ENCODE peak calls at places on chromosome 2, in nine cellular contexts. One of them, this sample, is unnamed.

GRCh38 chr2:33419548-33420255 is 56.7 kb upstream of the RASGRP3 start:
- DNase-seq in EL: no peak
- DNase-seq in Panc1: no peak
- DNase-seq in retina: no peak
- DNase-seq in upper lobe of right lung: no peak
- DNase-seq in posterior cingulate gyrus: no peak
- DNase-seq in hepatocyte: no peak
- DNase-seq in cortex of kidney: no peak
- DNase-seq in stimulated activated CD8-positive, alpha-beta memory T cell treated with anti-CD3 and anti-CD28 coated beads, Interleukin-15, amount 100 ng/mL, for 1 hour: no peak
- DNase-seq in this sample: no peak

GRCh38 chr2:95034221-95034620 is 8.7 kb downstream of the MAL start:
- DNase-seq in EL: peak
- DNase-seq in Panc1: no peak
- DNase-seq in retina: no peak
- DNase-seq in upper lobe of right lung: no peak
- DNase-seq in posterior cingulate gyrus: peak
- DNase-seq in hepatocyte: no peak
- DNase-seq in cortex of kidney: no peak
- DNase-seq in stimulated activated CD8-positive, alpha-beta memory T cell treated with anti-CD3 and anti-CD28 coated beads, Interleukin-15, amount 100 ng/mL, for 1 hour: no peak
- DNase-seq in this sample: no peak

GRCh38 chr2:36462311-36462710 is 106.7 kb downstream of the CRIM1 start:
- DNase-seq in EL: no peak
- DNase-seq in Panc1: no peak
- DNase-seq in retina: no peak
- DNase-seq in upper lobe of right lung: no peak
- DNase-seq in posterior cingulate gyrus: no peak
- DNase-seq in hepatocyte: no peak
- DNase-seq in cortex of kidney: no peak
- DNase-seq in stimulated activated CD8-positive, alpha-beta memory T cell treated with anti-CD3 and anti-CD28 coated beads, Interleukin-15, amount 100 ng/mL, for 1 hour: no peak
- DNase-seq in this sample: no peak

GRCh38 chr2:168220971-168221819 is 26.2 kb downstream of the STK39 start:
- DNase-seq in EL: no peak
- DNase-seq in Panc1: no peak
- DNase-seq in retina: no peak
- DNase-seq in upper lobe of right lung: no peak
- DNase-seq in posterior cingulate gyrus: no peak
- DNase-seq in hepatocyte: no peak
- DNase-seq in cortex of kidney: no peak
- DNase-seq in stimulated activated CD8-positive, alpha-beta memory T cell treated with anti-CD3 and anti-CD28 coated beads, Interleukin-15, amount 100 ng/mL, for 1 hour: no peak
- DNase-seq in this sample: no peak

GRCh38 chr2:10668402-10669012 is 21.3 kb downstream of the NOL10 start:
- DNase-seq in EL: peak
- DNase-seq in Panc1: peak
- DNase-seq in retina: peak
- DNase-seq in upper lobe of right lung: no peak
- DNase-seq in posterior cingulate gyrus: no peak
- DNase-seq in hepatocyte: peak
- DNase-seq in cortex of kidney: no peak
- DNase-seq in stimulated activated CD8-positive, alpha-beta memory T cell treated with anti-CD3 and anti-CD28 coated beads, Interleukin-15, amount 100 ng/mL, for 1 hour: no peak
- DNase-seq in this sample: peak

GRCh38 chr2:143946436-143947385 is 573.2 kb downstream of the ZEB2 start:
- DNase-seq in EL: peak
- DNase-seq in Panc1: no peak
- DNase-seq in retina: no peak
- DNase-seq in upper lobe of right lung: no peak
- DNase-seq in posterior cingulate gyrus: peak
- DNase-seq in hepatocyte: no peak
- DNase-seq in cortex of kidney: no peak
- DNase-seq in stimulated activated CD8-positive, alpha-beta memory T cell treated with anti-CD3 and anti-CD28 coated beads, Interleukin-15, amount 100 ng/mL, for 1 hour: no peak
- DNase-seq in this sample: no peak

GRCh38 chr2:9194352-9194751 is 12.3 kb upstream of the ASAP2 start:
- DNase-seq in EL: no peak
- DNase-seq in Panc1: no peak
- DNase-seq in retina: no peak
- DNase-seq in upper lobe of right lung: no peak
- DNase-seq in posterior cingulate gyrus: no peak
- DNase-seq in hepatocyte: no peak
- DNase-seq in cortex of kidney: no peak
- DNase-seq in stimulated activated CD8-positive, alpha-beta memory T cell treated with anti-CD3 and anti-CD28 coated beads, Interleukin-15, amount 100 ng/mL, for 1 hour: no peak
- DNase-seq in this sample: no peak

GRCh38 chr2:233059547-233059796 is 670 bp upstream of the INPP5D start:
- DNase-seq in EL: no peak
- DNase-seq in Panc1: no peak
- DNase-seq in retina: no peak
- DNase-seq in upper lobe of right lung: no peak
- DNase-seq in posterior cingulate gyrus: no peak
- DNase-seq in hepatocyte: no peak
- DNase-seq in cortex of kidney: no peak
- DNase-seq in stimulated activated CD8-positive, alpha-beta memory T cell treated with anti-CD3 and anti-CD28 coated beads, Interleukin-15, amount 100 ng/mL, for 1 hour: no peak
- DNase-seq in this sample: no peak

GRCh38 chr2:49616800-49617199 is 462.5 kb upstream of the FSHR start:
- DNase-seq in EL: no peak
- DNase-seq in Panc1: peak
- DNase-seq in retina: peak
- DNase-seq in upper lobe of right lung: no peak
- DNase-seq in posterior cingulate gyrus: no peak
- DNase-seq in hepatocyte: peak
- DNase-seq in cortex of kidney: no peak
- DNase-seq in stimulated activated CD8-positive, alpha-beta memory T cell treated with anti-CD3 and anti-CD28 coated beads, Interleukin-15, amount 100 ng/mL, for 1 hour: no peak
- DNase-seq in this sample: peak

GRCh38 chr2:174597347-174598047 is at the start of gene WIPF1:
- DNase-seq in EL: peak
- DNase-seq in Panc1: no peak
- DNase-seq in retina: no peak
- DNase-seq in upper lobe of right lung: no peak
- DNase-seq in posterior cingulate gyrus: no peak
- DNase-seq in hepatocyte: no peak
- DNase-seq in cortex of kidney: no peak
- DNase-seq in stimulated activated CD8-positive, alpha-beta memory T cell treated with anti-CD3 and anti-CD28 coated beads, Interleukin-15, amount 100 ng/mL, for 1 hour: no peak
- DNase-seq in this sample: no peak

GRCh38 chr2:71888741-71889445 is 258.8 kb downstream of the CYP26B1 start:
- DNase-seq in EL: peak
- DNase-seq in Panc1: no peak
- DNase-seq in retina: no peak
- DNase-seq in upper lobe of right lung: no peak
- DNase-seq in posterior cingulate gyrus: no peak
- DNase-seq in hepatocyte: no peak
- DNase-seq in cortex of kidney: no peak
- DNase-seq in stimulated activated CD8-positive, alpha-beta memory T cell treated with anti-CD3 and anti-CD28 coated beads, Interleukin-15, amount 100 ng/mL, for 1 hour: no peak
- DNase-seq in this sample: no peak

GRCh38 chr2:219174801-219175200 is 1.9 kb downstream of the CNPPD1 start:
- DNase-seq in EL: no peak
- DNase-seq in Panc1: no peak
- DNase-seq in retina: no peak
- DNase-seq in upper lobe of right lung: no peak
- DNase-seq in posterior cingulate gyrus: peak
- DNase-seq in hepatocyte: no peak
- DNase-seq in cortex of kidney: no peak
- DNase-seq in stimulated activated CD8-positive, alpha-beta memory T cell treated with anti-CD3 and anti-CD28 coated beads, Interleukin-15, amount 100 ng/mL, for 1 hour: no peak
- DNase-seq in this sample: no peak

GRCh38 chr2:15279181-15279876 is 281.8 kb downstream of the NBAS start:
- DNase-seq in EL: no peak
- DNase-seq in Panc1: no peak
- DNase-seq in retina: no peak
- DNase-seq in upper lobe of right lung: no peak
- DNase-seq in posterior cingulate gyrus: no peak
- DNase-seq in hepatocyte: no peak
- DNase-seq in cortex of kidney: no peak
- DNase-seq in stimulated activated CD8-positive, alpha-beta memory T cell treated with anti-CD3 and anti-CD28 coated beads, Interleukin-15, amount 100 ng/mL, for 1 hour: no peak
- DNase-seq in this sample: no peak

GRCh38 chr2:61125798-61126197 is 36.2 kb upstream of the C2orf74 start:
- DNase-seq in EL: no peak
- DNase-seq in Panc1: no peak
- DNase-seq in retina: no peak
- DNase-seq in upper lobe of right lung: no peak
- DNase-seq in posterior cingulate gyrus: no peak
- DNase-seq in hepatocyte: no peak
- DNase-seq in cortex of kidney: no peak
- DNase-seq in stimulated activated CD8-positive, alpha-beta memory T cell treated with anti-CD3 and anti-CD28 coated beads, Interleukin-15, amount 100 ng/mL, for 1 hour: no peak
- DNase-seq in this sample: no peak

GRCh38 chr2:241815477-241816430 is 6.8 kb downstream of the NEU4 start:
- DNase-seq in EL: no peak
- DNase-seq in Panc1: no peak
- DNase-seq in retina: no peak
- DNase-seq in upper lobe of right lung: peak
- DNase-seq in posterior cingulate gyrus: peak
- DNase-seq in hepatocyte: no peak
- DNase-seq in cortex of kidney: no peak
- DNase-seq in stimulated activated CD8-positive, alpha-beta memory T cell treated with anti-CD3 and anti-CD28 coated beads, Interleukin-15, amount 100 ng/mL, for 1 hour: no peak
- DNase-seq in this sample: peak

GRCh38 chr2:207352978-207353377 is 176.8 kb upstream of the CREB1 start:
- DNase-seq in EL: no peak
- DNase-seq in Panc1: no peak
- DNase-seq in retina: peak
- DNase-seq in upper lobe of right lung: no peak
- DNase-seq in posterior cingulate gyrus: peak
- DNase-seq in hepatocyte: no peak
- DNase-seq in cortex of kidney: no peak
- DNase-seq in stimulated activated CD8-positive, alpha-beta memory T cell treated with anti-CD3 and anti-CD28 coated beads, Interleukin-15, amount 100 ng/mL, for 1 hour: no peak
- DNase-seq in this sample: peak

GRCh38 chr2:29293830-29294438 is 178.7 kb downstream of the CLIP4 start:
- DNase-seq in EL: peak
- DNase-seq in Panc1: no peak
- DNase-seq in retina: no peak
- DNase-seq in upper lobe of right lung: peak
- DNase-seq in posterior cingulate gyrus: no peak
- DNase-seq in hepatocyte: peak
- DNase-seq in cortex of kidney: no peak
- DNase-seq in stimulated activated CD8-positive, alpha-beta memory T cell treated with anti-CD3 and anti-CD28 coated beads, Interleukin-15, amount 100 ng/mL, for 1 hour: no peak
- DNase-seq in this sample: peak

GRCh38 chr2:46973687-46974086 is 58.1 kb upstream of the MCFD2 start:
- DNase-seq in EL: no peak
- DNase-seq in Panc1: no peak
- DNase-seq in retina: no peak
- DNase-seq in upper lobe of right lung: no peak
- DNase-seq in posterior cingulate gyrus: peak
- DNase-seq in hepatocyte: no peak
- DNase-seq in cortex of kidney: no peak
- DNase-seq in stimulated activated CD8-positive, alpha-beta memory T cell treated with anti-CD3 and anti-CD28 coated beads, Interleukin-15, amount 100 ng/mL, for 1 hour: no peak
- DNase-seq in this sample: no peak

GRCh38 chr2:226792155-226792871 is 7.3 kb downstream of the IRS1 start:
- DNase-seq in EL: no peak
- DNase-seq in Panc1: no peak
- DNase-seq in retina: peak
- DNase-seq in upper lobe of right lung: no peak
- DNase-seq in posterior cingulate gyrus: no peak
- DNase-seq in hepatocyte: peak
- DNase-seq in cortex of kidney: no peak
- DNase-seq in stimulated activated CD8-positive, alpha-beta memory T cell treated with anti-CD3 and anti-CD28 coated beads, Interleukin-15, amount 100 ng/mL, for 1 hour: no peak
- DNase-seq in this sample: peak

GRCh38 chr2:28958689-28959088 is 22.4 kb upstream of the TOGARAM2 start:
- DNase-seq in EL: peak
- DNase-seq in Panc1: peak
- DNase-seq in retina: peak
- DNase-seq in upper lobe of right lung: no peak
- DNase-seq in posterior cingulate gyrus: peak
- DNase-seq in hepatocyte: peak
- DNase-seq in cortex of kidney: no peak
- DNase-seq in stimulated activated CD8-positive, alpha-beta memory T cell treated with anti-CD3 and anti-CD28 coated beads, Interleukin-15, amount 100 ng/mL, for 1 hour: no peak
- DNase-seq in this sample: peak

GRCh38 chr2:38176619-38177021 is 100.7 kb upstream of the CYP1B1 start:
- DNase-seq in EL: peak
- DNase-seq in Panc1: no peak
- DNase-seq in retina: no peak
- DNase-seq in upper lobe of right lung: no peak
- DNase-seq in posterior cingulate gyrus: no peak
- DNase-seq in hepatocyte: no peak
- DNase-seq in cortex of kidney: no peak
- DNase-seq in stimulated activated CD8-positive, alpha-beta memory T cell treated with anti-CD3 and anti-CD28 coated beads, Interleukin-15, amount 100 ng/mL, for 1 hour: no peak
- DNase-seq in this sample: no peak

GRCh38 chr2:54652540-54652939 is 70.9 kb upstream of the EML6 start:
- DNase-seq in EL: peak
- DNase-seq in Panc1: no peak
- DNase-seq in retina: no peak
- DNase-seq in upper lobe of right lung: no peak
- DNase-seq in posterior cingulate gyrus: no peak
- DNase-seq in hepatocyte: no peak
- DNase-seq in cortex of kidney: no peak
- DNase-seq in stimulated activated CD8-positive, alpha-beta memory T cell treated with anti-CD3 and anti-CD28 coated beads, Interleukin-15, amount 100 ng/mL, for 1 hour: no peak
- DNase-seq in this sample: peak

GRCh38 chr2:150126839-150127238 is 360.6 kb downstream of the RND3 start:
- DNase-seq in EL: no peak
- DNase-seq in Panc1: no peak
- DNase-seq in retina: no peak
- DNase-seq in upper lobe of right lung: no peak
- DNase-seq in posterior cingulate gyrus: no peak
- DNase-seq in hepatocyte: no peak
- DNase-seq in cortex of kidney: no peak
- DNase-seq in stimulated activated CD8-positive, alpha-beta memory T cell treated with anti-CD3 and anti-CD28 coated beads, Interleukin-15, amount 100 ng/mL, for 1 hour: no peak
- DNase-seq in this sample: no peak

GRCh38 chr2:15967415-15968279 is 27.3 kb downstream of the MYCN start:
- DNase-seq in EL: no peak
- DNase-seq in Panc1: no peak
- DNase-seq in retina: no peak
- DNase-seq in upper lobe of right lung: no peak
- DNase-seq in posterior cingulate gyrus: no peak
- DNase-seq in hepatocyte: no peak
- DNase-seq in cortex of kidney: no peak
- DNase-seq in stimulated activated CD8-positive, alpha-beta memory T cell treated with anti-CD3 and anti-CD28 coated beads, Interleukin-15, amount 100 ng/mL, for 1 hour: no peak
- DNase-seq in this sample: no peak

GRCh38 chr2:33033524-33034150 is 86.9 kb downstream of the LTBP1 start:
- DNase-seq in EL: peak
- DNase-seq in Panc1: no peak
- DNase-seq in retina: peak
- DNase-seq in upper lobe of right lung: no peak
- DNase-seq in posterior cingulate gyrus: no peak
- DNase-seq in hepatocyte: peak
- DNase-seq in cortex of kidney: no peak
- DNase-seq in stimulated activated CD8-positive, alpha-beta memory T cell treated with anti-CD3 and anti-CD28 coated beads, Interleukin-15, amount 100 ng/mL, for 1 hour: no peak
- DNase-seq in this sample: peak

This sample was measured in DMS53.